ENCODE peak calls at places on chromosomes 5 and 9, in eight cellular contexts. X is aorta; U is GM12892; F is mesendoderm; Y is CD8-positive, alpha-beta T cell; H is lower lobe of right lung; C is neural progenitor cell; N is mucosa of descending colon. G is an unnamed sample.

GRCh38 chr5:150607105-150607504 is 33.4 kb upstream of the SYNPO start:
- DNase-seq in F (no peak), X (no peak), H (no peak), N (no peak), Y (no peak), C (no peak), U (no peak), G (no peak)

GRCh38 chr9:88574993-88575392 is 40.0 kb downstream of the NXNL2 start:
- DNase-seq in F (no peak), C (no peak), Y (no peak), N (no peak), U (no peak), H (no peak), X (no peak), G (no peak)

GRCh38 chr5:3386676-3387075 is 209.0 kb upstream of the IRX1 start:
- DNase-seq in F (no peak), U (no peak), Y (no peak), N (no peak), X (no peak), C (no peak), H (no peak), G (no peak)

GRCh38 chr5:62115009-62115408 is 191.0 kb upstream of the KIF2A start:
- DNase-seq in F (no peak), N (no peak), U (no peak), H (no peak), Y (no peak), X (no peak), C (no peak), G (no peak)

GRCh38 chr9:97307091-97307490 is 368 bp upstream of the CCDC180 start:
- DNase-seq in C (peak; percentile 97), N (peak; percentile 76), F (peak; percentile 96), U (no peak), H (peak; percentile 71), Y (no peak), X (peak; percentile 83), G (no peak)

GRCh38 chr9:127919253-127919815 is 2.5 kb upstream of the ST6GALNAC4 start:
- DNase-seq in U (no peak), N (peak; percentile 66), H (peak; percentile 91), F (peak; percentile 81), X (peak; percentile 96), C (no peak), Y (no peak), G (peak; percentile 87)

GRCh38 chr9:127158995-127159801 is 36.8 kb upstream of the ANGPTL2 start:
- DNase-seq in N (peak; percentile 28), C (peak; percentile 70), H (no peak), Y (peak; percentile 31), U (no peak), F (peak; percentile 77), X (no peak), G (no peak)

GRCh38 chr5:111234125-111234524 is 9.9 kb downstream of the CAMK4 start:
- DNase-seq in N (no peak), U (no peak), H (no peak), X (no peak), F (no peak), Y (no peak), C (no peak), G (no peak)

GRCh38 chr9:91150273-91151013 is 211.3 kb downstream of the AUH start:
- DNase-seq in U (no peak), Y (no peak), C (no peak), H (no peak), F (no peak), X (no peak), N (no peak), G (no peak)

GRCh38 chr9:6444108-6444507 is 31.1 kb downstream of the UHRF2 start:
- DNase-seq in Y (no peak), C (no peak), F (no peak), H (no peak), U (no peak), N (no peak), X (no peak), G (no peak)

GRCh38 chr9:126448136-126448535 is 121.5 kb downstream of the MVB12B start:
- DNase-seq in N (no peak), H (no peak), F (no peak), U (no peak), Y (no peak), X (no peak), C (no peak), G (no peak)

GRCh38 chr9:123834218-123834906 is 95.6 kb downstream of the DENND1A start:
- DNase-seq in H (no peak), C (peak; percentile 53), U (no peak), N (no peak), F (peak; percentile 23), Y (no peak), X (no peak), G (no peak)

GRCh38 chr5:171367424-171368370 is 20.0 kb upstream of the NPM1 start:
- DNase-seq in C (no peak), F (no peak), U (no peak), N (no peak), H (no peak), X (no peak), Y (no peak), G (no peak)

GRCh38 chr9:14902561-14902960 is 7.7 kb downstream of the FREM1 start:
- DNase-seq in Y (no peak), C (no peak), N (no peak), U (no peak), X (no peak), H (no peak), F (no peak), G (no peak)

GRCh38 chr5:143290115-143290514 is 113.4 kb downstream of the NR3C1 start:
- DNase-seq in N (no peak), U (no peak), H (no peak), X (no peak), F (no peak), Y (no peak), C (no peak), G (no peak)

GRCh38 chr5:31733365-31733764 is 94.4 kb downstream of the PDZD2 start:
- DNase-seq in X (no peak), H (no peak), Y (no peak), U (no peak), F (no peak), N (no peak), C (no peak), G (no peak)